ENCODE peak calls at places on chromosome 13, in seven cellular contexts. Y is colonic mucosa, S is spleen, F is body of pancreas, K is aorta, J is esophagus squamous epithelium, T is right atrium auricular region. V is an unnamed sample. For H3K9me3, the result is how much of the 10 kb centered on the place peaks cover.

GRCh38 chr13:69551193-69551592 is 556.4 kb upstream of the ATXN8OS start:
- DNase-seq in Y (no peak), S (no peak), T (no peak), J (no peak), F (no peak), K (no peak), V (no peak)

GRCh38 chr13:29543230-29544215 is 52.0 kb downstream of the SLC7A1 start:
- DNase-seq in S (no peak), Y (peak), T (no peak), K (no peak), J (no peak), F (no peak), V (no peak)

GRCh38 chr13:73997964-73998363 is 136.2 kb downstream of the KLF12 start:
- DNase-seq in S (no peak), J (no peak), F (no peak), Y (no peak), T (no peak), K (no peak), V (no peak)

GRCh38 chr13:66888698-66889097 is 341.4 kb downstream of the PCDH9 start:
- DNase-seq in J (no peak), S (no peak), K (no peak), T (no peak), F (no peak), Y (no peak), V (no peak)

GRCh38 chr13:89003656-89004055 is 1332.5 kb downstream of the SLITRK5 start:
- DNase-seq in F (no peak), T (no peak), Y (no peak), K (no peak), J (no peak), S (no peak), V (no peak)

GRCh38 chr13:35768126-35768525 is 291.6 kb upstream of the MAB21L1 start:
- DNase-seq in J (no peak), T (no peak), Y (no peak), S (no peak), K (no peak), F (no peak), V (no peak)

GRCh38 chr13:86020350-86021002 is 221.3 kb upstream of the SLITRK6 start:
- DNase-seq in J (no peak), K (no peak), Y (no peak), S (no peak), F (peak), T (no peak), V (no peak)

GRCh38 chr13:54965881-54966280 is 1937.3 kb downstream of the OLFM4 start:
- DNase-seq in T (no peak), J (no peak), F (no peak), Y (no peak), S (no peak), K (no peak), V (no peak)

GRCh38 chr13:112708560-112709240 is 18.9 kb downstream of the ATP11A start:
- DNase-seq in F (no peak), T (no peak), J (no peak), Y (no peak), K (no peak), S (peak), V (no peak)

GRCh38 chr13:97028441-97029299 is 34.4 kb upstream of the OXGR1 start:
- DNase-seq in J (no peak), T (peak), K (peak), Y (peak), F (peak), S (no peak), V (peak)

GRCh38 chr13:32135655-32136054 is 104.1 kb downstream of the FRY start:
- DNase-seq in S (no peak), T (no peak), J (no peak), K (no peak), Y (no peak), F (no peak), V (no peak)

GRCh38 chr13:32136716-32137115 is 105.1 kb downstream of the FRY start:
- DNase-seq in F (no peak), S (no peak), J (no peak), Y (no peak), K (no peak), T (no peak), V (no peak)

GRCh38 chr13:32134241-32134801 is 102.7 kb downstream of the FRY start:
- DNase-seq in F (no peak), Y (no peak), K (no peak), J (no peak), T (no peak), S (no peak), V (no peak)

GRCh38 chr13:32136061-32136460 is 104.5 kb downstream of the FRY start:
- DNase-seq in K (no peak), S (no peak), J (no peak), T (no peak), Y (no peak), F (no peak), V (no peak)

DNA sequence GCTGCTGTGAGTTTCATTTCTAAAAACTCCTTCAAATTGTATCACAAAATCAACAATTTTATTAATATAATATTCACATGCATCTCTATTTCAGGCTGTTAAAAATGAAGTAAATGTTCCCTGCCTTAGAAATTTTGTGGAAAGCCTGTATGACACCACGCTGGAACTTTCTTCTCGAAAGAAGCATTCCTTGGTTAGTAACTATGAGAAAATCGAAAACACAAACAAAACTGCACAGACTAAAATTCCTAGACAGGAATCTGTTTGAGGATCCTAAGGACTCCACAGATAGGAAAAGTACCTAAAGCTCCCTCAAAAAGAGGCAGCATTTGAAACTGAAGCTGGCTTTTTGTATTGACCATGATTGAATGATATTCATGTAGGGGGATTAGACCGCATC is 103.4 kb downstream of the FRY start:
- DNase-seq in S (no peak), J (no peak), F (no peak), Y (no peak), K (no peak), T (no peak), V (no peak)
- H3K27ac ChIP-seq in S (no peak), J (no peak), F (no peak), Y (no peak), K (no peak), T (peak), V (no peak)

GRCh38 chr13:23600100-23600499 is 29.9 kb downstream of the TNFRSF19 start:
- DNase-seq in Y (no peak), S (no peak), T (no peak), J (no peak), K (no peak), F (no peak), V (no peak)
- H3K9me3 ChIP-seq in Y (under half), S (under half), T (under half), J (under half), K (under half), F (under half), V (under half)

DNA sequence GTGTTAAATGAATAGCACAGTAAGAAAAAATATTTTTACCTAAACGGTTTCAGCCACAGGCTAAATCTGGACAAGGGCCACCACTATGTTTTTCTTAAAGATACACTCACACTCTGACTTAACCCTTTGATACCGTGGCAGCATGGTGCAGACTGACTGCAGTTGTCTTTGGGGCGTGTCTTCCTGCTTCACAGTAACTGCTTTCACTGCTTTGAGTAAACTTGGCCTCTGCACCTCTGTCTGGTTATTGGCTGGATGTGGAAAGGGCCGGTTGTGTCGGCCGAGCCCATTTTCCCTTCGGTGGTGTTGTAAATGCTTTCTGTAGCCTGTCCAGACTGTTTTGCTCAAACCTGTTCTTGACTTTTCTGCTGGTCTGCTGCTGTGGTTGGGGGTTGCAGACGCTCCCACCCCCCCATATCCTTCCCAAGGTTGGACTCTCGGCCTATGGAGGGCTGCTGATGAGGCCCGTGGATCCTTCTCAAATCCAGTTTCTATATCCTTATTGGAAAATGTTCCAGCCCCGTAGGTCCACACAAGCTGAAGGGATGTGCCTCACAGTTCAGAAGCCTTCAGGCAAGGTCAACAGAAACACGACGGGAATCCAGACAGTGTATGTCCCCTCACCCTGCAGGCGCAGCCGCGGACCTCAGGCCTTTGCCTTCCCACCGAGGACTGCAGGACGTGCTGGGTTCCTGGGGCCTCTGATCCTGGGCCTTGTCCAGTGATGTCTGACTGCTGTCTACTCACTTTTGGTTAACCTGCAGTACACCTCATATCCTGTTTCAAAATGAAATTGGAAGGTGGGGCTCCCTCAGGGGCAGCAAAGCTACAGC is 90.2 kb upstream of the RNF113B start:
- DNase-seq in K (no peak), S (no peak), F (peak), J (no peak), T (peak), Y (peak), V (peak)
- H3K4me3 ChIP-seq in K (no peak), S (no peak), F (no peak), J (no peak), T (no peak), Y (no peak), V (no peak)

GRCh38 chr13:95254341-95254740 is 46.9 kb downstream of the ABCC4 start:
- DNase-seq in S (no peak), J (no peak), K (no peak), Y (no peak), F (no peak), T (no peak), V (no peak)

GRCh38 chr13:95253033-95253432 is 48.2 kb downstream of the ABCC4 start:
- DNase-seq in Y (no peak), F (no peak), K (no peak), S (no peak), T (no peak), J (no peak), V (no peak)

GRCh38 chr13:95250961-95251360 is 50.3 kb downstream of the ABCC4 start:
- DNase-seq in S (no peak), Y (no peak), T (no peak), F (no peak), J (no peak), K (no peak), V (no peak)

GRCh38 chr13:95248953-95249352 is 52.3 kb downstream of the ABCC4 start:
- DNase-seq in F (no peak), T (no peak), Y (no peak), S (no peak), K (no peak), J (no peak), V (no peak)

DNA sequence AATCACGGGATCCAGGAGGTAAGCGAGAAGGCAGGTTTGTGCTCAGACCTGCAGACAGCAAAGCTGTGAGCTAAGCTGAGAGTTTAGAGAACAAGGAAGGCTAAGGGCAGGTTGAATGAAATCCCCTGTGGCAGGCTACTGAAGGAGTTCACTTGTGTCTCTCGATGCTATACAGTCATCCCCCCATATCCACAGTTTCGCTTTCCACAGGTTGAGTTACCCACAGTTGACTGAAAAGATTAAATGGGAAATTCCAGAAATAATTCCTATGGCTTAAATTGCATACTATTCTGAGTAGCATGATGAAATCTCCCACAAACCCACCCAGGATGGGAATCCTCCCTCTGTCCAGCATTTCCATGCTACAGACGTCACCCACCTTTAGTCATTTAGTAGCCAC is 49.6 kb downstream of the ABCC4 start:
- DNase-seq in K (no peak), J (no peak), S (no peak), F (no peak), T (no peak), Y (no peak), V (no peak)
- H3K27ac ChIP-seq in K (no peak), J (no peak), S (no peak), F (no peak), T (no peak), Y (no peak), V (no peak)

GRCh38 chr13:111667757-111668156 is 347.3 kb downstream of the TEX29 start:
- DNase-seq in T (no peak), S (no peak), Y (no peak), J (no peak), F (no peak), K (no peak), V (no peak)

GRCh38 chr13:111664696-111665095 is 344.3 kb downstream of the TEX29 start:
- DNase-seq in J (no peak), F (no peak), T (peak), K (no peak), Y (no peak), S (no peak), V (no peak)

GRCh38 chr13:111668451-111668850 is 348.0 kb downstream of the TEX29 start:
- DNase-seq in T (no peak), K (no peak), S (no peak), F (no peak), Y (no peak), J (no peak), V (no peak)

GRCh38 chr13:111665691-111666095 is 345.3 kb downstream of the TEX29 start:
- DNase-seq in K (no peak), Y (no peak), S (no peak), F (no peak), T (no peak), J (no peak), V (no peak)

GRCh38 chr13:111666377-111666776 is 345.9 kb downstream of the TEX29 start:
- DNase-seq in F (no peak), Y (no peak), K (no peak), J (no peak), S (no peak), T (no peak), V (no peak)
- H3K9me3 ChIP-seq in F (under half), Y (under half), K (under half), J (under half), S (under half), T (under half), V (under half)

GRCh38 chr13:93422980-93423554 is 196.5 kb downstream of the GPC6 start:
- DNase-seq in Y (no peak), F (no peak), T (no peak), S (no peak), K (no peak), J (no peak), V (no peak)
- H3K4me3 ChIP-seq in Y (no peak), F (no peak), T (no peak), S (no peak), K (no peak), J (no peak), V (no peak)

DNA sequence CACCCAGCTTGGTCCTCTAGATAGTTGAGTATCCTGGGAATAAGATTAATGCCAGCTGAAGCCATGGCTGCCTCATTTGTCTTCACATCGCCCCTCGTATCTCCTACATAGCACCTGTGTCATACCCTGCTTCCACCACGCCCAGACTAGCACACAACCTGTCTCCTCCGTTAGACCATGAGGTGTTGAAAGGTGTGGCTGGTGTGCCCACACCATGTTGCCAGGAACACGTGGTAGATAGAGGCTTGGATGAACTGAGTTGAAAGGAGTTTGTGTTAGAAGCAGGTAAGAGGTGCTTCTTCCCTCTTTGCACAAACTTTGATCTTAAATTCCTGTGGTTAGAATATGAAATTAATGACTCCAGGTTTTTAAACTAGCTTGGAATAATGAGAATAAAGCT is 40.1 kb downstream of the RGCC start:
- DNase-seq in K (no peak), F (no peak), Y (no peak), J (no peak), S (no peak), T (no peak), V (no peak)
- H3K27ac ChIP-seq in K (peak), F (no peak), Y (no peak), J (no peak), S (no peak), T (no peak), V (no peak)

GRCh38 chr13:19058566-19058965 is 123.1 kb downstream of the TUBA3C start:
- DNase-seq in Y (no peak), S (peak), T (no peak), K (no peak), F (no peak), J (no peak), V (no peak)
- H3K9me3 ChIP-seq in Y (under half), S (under half), T (under half), K (under half), F (under half), J (under half), V (under half)

GRCh38 chr13:51806571-51806970 is 2.6 kb upstream of the DHRS12 start:
- DNase-seq in S (no peak), T (no peak), F (peak), Y (no peak), J (no peak), K (no peak), V (no peak)

GRCh38 chr13:51803422-51804294 is at the start of gene DHRS12:
- DNase-seq in J (peak), S (peak), Y (peak), F (peak), T (peak), K (peak), V (peak)

GRCh38 chr13:51805925-51806324 is 2.0 kb upstream of the DHRS12 start:
- DNase-seq in K (no peak), F (no peak), T (no peak), S (no peak), Y (no peak), J (no peak), V (no peak)

GRCh38 chr13:51804295-51805172 is 571 bp upstream of the DHRS12 start:
- DNase-seq in T (no peak), F (no peak), Y (peak), J (no peak), S (peak), K (no peak), V (peak)

GRCh38 chr13:51805313-51805712 is 1.4 kb upstream of the DHRS12 start:
- DNase-seq in J (no peak), T (no peak), F (no peak), Y (no peak), S (no peak), K (no peak), V (no peak)
- H3K4me3 ChIP-seq in J (peak), T (peak), F (no peak), Y (no peak), S (no peak), K (peak), V (no peak)

V was measured in transverse colon.